ENCODE peak calls at places on chromosomes 2 and 18, in eight cellular contexts. A, S, T, R, C, B, O and U are unnamed samples.

GRCh38 chr2:20663196-20664070 is 3.5 kb upstream of the GDF7 start:
- DNase-seq in S (no peak), T (no peak), C (no peak), B (no peak), O (no peak), R (no peak), A (no peak), U (no peak)

GRCh38 chr18:63488160-63488559 is 11.4 kb downstream of the SERPINB5 start:
- DNase-seq in O (no peak), B (no peak), A (no peak), C (no peak), R (no peak), S (no peak), T (no peak), U (no peak)

GRCh38 chr18:2301316-2301715 is 270.0 kb downstream of the METTL4 start:
- DNase-seq in O (no peak), T (peak; percentile 19), S (no peak), C (no peak), B (no peak), R (no peak), A (no peak), U (no peak)

GRCh38 chr18:13629841-13630747 is 96.3 kb downstream of the FAM210A start:
- DNase-seq in A (peak; percentile 90), R (peak; percentile 49), C (no peak), T (peak; percentile 50), O (peak; percentile 61), S (peak; percentile 50), B (no peak), U (peak; percentile 75)

GRCh38 chr2:153872311-153873061 is 764 bp downstream of the GALNT13 start:
- DNase-seq in O (no peak), T (no peak), A (peak; percentile 11), B (peak; percentile 28), S (no peak), C (no peak), R (no peak), U (no peak)

GRCh38 chr2:143433158-143433557 is 303.9 kb downstream of the ARHGAP15 start:
- DNase-seq in T (no peak), C (no peak), O (no peak), A (peak; percentile 24), R (no peak), S (peak; percentile 18), B (no peak), U (no peak)

GRCh38 chr2:240913810-240914644 is 7.9 kb downstream of the CROCC2 start:
- DNase-seq in C (peak; percentile 35), A (peak; percentile 86), O (peak; percentile 57), R (peak; percentile 54), S (peak; percentile 55), T (no peak), B (peak; percentile 67), U (peak; percentile 4)

GRCh38 chr18:44945847-44946490 is 265.3 kb downstream of the SETBP1 start:
- DNase-seq in S (no peak), C (no peak), A (no peak), B (no peak), T (no peak), O (no peak), R (no peak), U (no peak)

GRCh38 chr2:8457620-8458255 is 224.1 kb upstream of the ID2 start:
- DNase-seq in O (no peak), A (peak; percentile 14), B (peak; percentile 85), S (no peak), T (peak; percentile 85), C (no peak), R (peak; percentile 71), U (no peak)

GRCh38 chr18:75784413-75784812 is 356.9 kb upstream of the SMIM21 start:
- DNase-seq in B (no peak), C (no peak), O (no peak), T (no peak), S (no peak), R (no peak), A (no peak), U (peak; percentile 7)

GRCh38 chr2:7725132-7725849 is 808.1 kb downstream of the RNF144A start:
- DNase-seq in O (peak; percentile 35), C (peak; percentile 7), T (peak; percentile 69), B (no peak), R (no peak), A (no peak), S (peak; percentile 26), U (peak; percentile 32)

GRCh38 chr2:44083054-44083453 is 85.6 kb upstream of the PPM1B start:
- DNase-seq in A (no peak), C (no peak), B (no peak), R (no peak), T (no peak), S (no peak), O (no peak), U (no peak)

GRCh38 chr2:44980786-44981713 is 28.2 kb downstream of the SIX2 start:
- DNase-seq in B (no peak), C (no peak), O (peak; percentile 9), R (no peak), S (no peak), A (no peak), T (no peak), U (no peak)

GRCh38 chr2:126940331-126940730 is 41.6 kb downstream of the TEX51 start:
- DNase-seq in C (no peak), R (no peak), O (no peak), T (no peak), B (no peak), A (no peak), S (no peak), U (no peak)

GRCh38 chr2:165533331-165533730 is 63.8 kb downstream of the CSRNP3 start:
- DNase-seq in S (no peak), A (no peak), B (no peak), C (no peak), T (no peak), R (no peak), O (no peak), U (no peak)

GRCh38 chr2:40877734-40878288 is 425.9 kb upstream of the SLC8A1 start:
- DNase-seq in C (no peak), A (no peak), S (no peak), B (no peak), O (no peak), T (no peak), R (no peak), U (no peak)

GRCh38 chr2:67848551-67848950 is 214.3 kb downstream of the C1D start:
- DNase-seq in T (no peak), B (no peak), R (no peak), C (no peak), A (no peak), O (no peak), S (no peak), U (no peak)

GRCh38 chr2:141703506-141703905 is 427.3 kb downstream of the LRP1B start:
- DNase-seq in S (no peak), B (no peak), T (no peak), A (no peak), R (no peak), O (no peak), C (no peak), U (no peak)
- H3K4me3 ChIP-seq in S (no peak overlapping the region), B (no peak overlapping the region), T (no peak overlapping the region), A (no peak overlapping the region), R (no peak overlapping the region), O (no peak overlapping the region), C (no peak overlapping the region), U (no peak overlapping the region)

DNA sequence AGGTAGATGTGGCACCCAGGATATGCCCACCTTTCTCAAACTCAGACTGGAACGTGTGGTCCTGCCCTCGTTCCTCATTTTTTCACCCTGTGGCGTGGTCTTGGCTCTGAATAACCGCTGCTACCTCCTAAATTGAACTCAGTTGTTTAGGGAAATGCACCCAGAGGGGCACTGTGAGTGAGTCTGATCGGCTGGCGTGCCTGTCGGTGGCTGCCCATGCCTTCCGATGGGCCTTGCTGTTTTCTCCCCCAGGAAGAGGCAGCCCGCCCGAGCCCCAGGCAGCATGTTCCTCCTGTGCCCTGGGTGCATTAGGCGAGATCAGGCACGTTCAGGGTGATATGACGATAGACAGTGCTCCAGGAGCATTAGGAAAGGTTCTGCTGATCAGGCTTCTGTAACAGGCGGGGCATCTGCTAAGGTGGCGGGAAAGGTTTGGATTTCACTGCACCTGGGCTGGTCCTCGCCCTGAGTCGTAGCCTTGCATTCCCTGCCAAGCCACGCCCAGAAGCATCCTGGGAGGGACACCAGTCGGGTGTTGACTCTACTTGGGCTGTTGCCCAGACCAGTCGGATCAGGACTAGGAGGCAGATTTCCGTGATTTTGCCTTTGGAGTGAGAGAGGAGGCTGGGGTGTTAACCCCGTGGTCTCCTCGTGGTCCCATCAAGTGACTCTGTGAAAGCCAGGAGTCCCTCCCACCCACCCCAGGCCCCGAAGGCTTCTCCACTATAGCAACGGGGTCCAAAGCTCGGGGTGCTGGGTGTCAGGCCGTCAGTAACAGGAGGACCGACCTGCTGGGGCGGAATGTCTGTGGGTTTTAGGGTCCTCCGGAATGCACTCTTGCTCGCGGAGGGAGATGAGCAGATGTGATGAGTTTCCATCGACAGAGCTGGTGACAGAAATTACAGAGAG is 75.1 kb downstream of the SH3BP4 start:
- DNase-seq in S (peak; percentile 60), A (peak; percentile 34), B (peak; percentile 92), O (no peak), R (peak; percentile 90), C (no peak), T (peak; percentile 90), U (no peak)
- H3K4me3 ChIP-seq in S (no peak overlapping the region), A (no peak overlapping the region), B (no peak overlapping the region), O (no peak overlapping the region), R (no peak overlapping the region), C (no peak overlapping the region), T (no peak overlapping the region), U (no peak overlapping the region)

GRCh38 chr2:133633851-133634250 is 65.6 kb upstream of the NCKAP5 start:
- DNase-seq in A (no peak), O (no peak), S (peak; percentile 84), C (no peak), B (no peak), T (no peak), R (no peak), U (no peak)
- H3K4me3 ChIP-seq in A (no peak overlapping the region), O (no peak overlapping the region), S (no peak overlapping the region), C (no peak overlapping the region), B (no peak overlapping the region), T (no peak overlapping the region), R (no peak overlapping the region), U (no peak overlapping the region)

GRCh38 chr18:72826736-72827135 is 41.1 kb downstream of the NETO1 start:
- DNase-seq in S (no peak), R (no peak), T (no peak), B (no peak), O (no peak), A (peak; percentile 63), C (no peak), U (no peak)

GRCh38 chr18:72834731-72835130 is 33.1 kb downstream of the NETO1 start:
- DNase-seq in S (no peak), R (no peak), T (no peak), O (no peak), C (no peak), B (no peak), A (no peak), U (no peak)

GRCh38 chr18:72833471-72833870 is 34.3 kb downstream of the NETO1 start:
- DNase-seq in C (no peak), A (no peak), B (no peak), O (no peak), R (no peak), S (no peak), T (no peak), U (no peak)

GRCh38 chr18:72828601-72829000 is 39.2 kb downstream of the NETO1 start:
- DNase-seq in S (no peak), O (no peak), C (no peak), B (no peak), T (no peak), R (no peak), A (no peak), U (peak; percentile 85)

DNA sequence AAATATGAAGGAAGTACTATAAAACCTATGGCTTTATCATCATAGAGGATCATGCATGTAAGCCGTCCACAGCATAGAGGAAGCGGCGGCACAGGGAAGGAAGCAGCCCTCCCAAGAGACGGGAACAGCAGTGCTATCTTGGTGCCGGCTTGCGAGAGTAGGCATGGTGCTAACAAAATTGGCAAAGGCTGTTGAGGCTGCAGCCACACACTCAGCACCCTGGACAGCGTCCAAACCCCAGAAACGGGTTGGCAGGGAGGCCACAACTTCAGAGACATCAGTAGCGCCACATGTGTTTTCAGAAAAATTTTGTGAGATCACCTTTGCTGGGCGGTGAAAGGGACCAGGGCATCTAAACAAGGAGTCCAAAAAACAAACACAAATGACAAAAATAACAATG is 37.7 kb downstream of the NETO1 start:
- DNase-seq in R (no peak), T (no peak), O (no peak), C (no peak), B (no peak), S (no peak), A (peak; percentile 75), U (peak; percentile 63)
- H3K4me3 ChIP-seq in R (no peak overlapping the region), T (no peak overlapping the region), O (no peak overlapping the region), C (no peak overlapping the region), B (no peak overlapping the region), S (no peak overlapping the region), A (no peak overlapping the region), U (no peak overlapping the region)